ENCODE peak calls at places on chromosome 5, in five cellular contexts. R is esophagus squamous epithelium, J is cardiac muscle cell, G is stomach, S is lower leg skin. M is an unnamed sample.

GRCh38 chr5:62341783-62342475 is 35.9 kb downstream of the KIF2A start:
- DNase-seq in R (no peak), J (no peak), G (no peak), S (no peak), M (no peak)

GRCh38 chr5:40676643-40677333 is 2.9 kb upstream of the PTGER4 start:
- DNase-seq in R (no peak), J (peak; percentile 62), G (no peak), S (no peak), M (no peak)

GRCh38 chr5:28808967-28809810 is 1770.8 kb upstream of the CDH9 start:
- DNase-seq in R (no peak), J (no peak), G (no peak), S (no peak), M (no peak)

GRCh38 chr5:59021286-59021673 is 438.4 kb downstream of the RAB3C start:
- DNase-seq in R (no peak), J (no peak), G (no peak), S (no peak), M (no peak)

GRCh38 chr5:95609711-95610110 is 10.2 kb upstream of the GPR150 start:
- DNase-seq in R (no peak), J (no peak), G (no peak), S (no peak), M (no peak)

GRCh38 chr5:40485021-40485998 is 194.4 kb upstream of the PTGER4 start:
- DNase-seq in R (no peak), J (no peak), G (no peak), S (no peak), M (no peak)

GRCh38 chr5:91111473-91112238 is 271.5 kb downstream of the ARRDC3 start:
- DNase-seq in R (no peak), J (no peak), G (no peak), S (no peak), M (no peak)

GRCh38 chr5:158746979-158747378 is 352.7 kb downstream of the EBF1 start:
- DNase-seq in R (no peak), J (no peak), G (no peak), S (no peak), M (no peak)

GRCh38 chr5:81422671-81423070 is 28.7 kb upstream of the ACOT12 start:
- DNase-seq in R (no peak), J (no peak), G (no peak), S (no peak), M (no peak)

GRCh38 chr5:156178117-156178516 is 148.8 kb upstream of the SGCD start:
- DNase-seq in R (no peak), J (peak; percentile 2), G (no peak), S (no peak), M (no peak)

GRCh38 chr5:112420111-112420864 is 1.2 kb upstream of the EPB41L4A start:
- DNase-seq in R (peak; percentile 22), J (peak; percentile 76), G (peak; percentile 88), S (peak; percentile 74), M (no peak)

GRCh38 chr5:76983468-76983867 is 30.6 kb downstream of the CRHBP start:
- DNase-seq in R (no peak), J (peak; percentile 64), G (no peak), S (no peak), M (no peak)

GRCh38 chr5:76690704-76691469 is 25.0 kb upstream of the F2R start:
- DNase-seq in R (no peak), J (no peak), G (no peak), S (peak; percentile 75), M (no peak)

GRCh38 chr5:127588368-127588767 is 60.5 kb upstream of the CTXN3 start:
- DNase-seq in R (no peak), J (no peak), G (no peak), S (no peak), M (no peak)

GRCh38 chr5:125411163-125412050 is 665.0 kb upstream of the ZNF608 start:
- DNase-seq in R (no peak), J (peak; percentile 75), G (peak; percentile 34), S (no peak), M (no peak)

GRCh38 chr5:11269515-11269914 is 508.5 kb upstream of the DAP start:
- DNase-seq in R (no peak), J (no peak), G (no peak), S (no peak), M (no peak)

GRCh38 chr5:64814073-64814472 is 45.3 kb downstream of the CWC27 start:
- DNase-seq in R (no peak), J (no peak), G (no peak), S (no peak), M (no peak)

GRCh38 chr5:178221203-178221771 is 11.3 kb downstream of the PHYKPL start:
- DNase-seq in R (no peak), J (no peak), G (no peak), S (no peak), M (no peak)

GRCh38 chr5:50730336-50730735 is 63.9 kb downstream of the PARP8 start:
- DNase-seq in R (no peak), J (no peak), G (no peak), S (no peak), M (no peak)

GRCh38 chr5:132410451-132411381 is 41.2 kb downstream of the SLC22A5 start:
- DNase-seq in R (no peak), J (peak; percentile 88), G (peak; percentile 88), S (peak; percentile 59), M (peak; percentile 61)

GRCh38 chr5:73642296-73642695 is 16.3 kb downstream of the ARHGEF28 start:
- DNase-seq in R (no peak), J (no peak), G (no peak), S (no peak), M (no peak)

GRCh38 chr5:39494099-39494498 is 69.3 kb upstream of the DAB2 start:
- DNase-seq in R (no peak), J (peak; percentile 73), G (no peak), S (no peak), M (no peak)

GRCh38 chr5:170809551-170809950 is 26.0 kb downstream of the GABRP start:
- DNase-seq in R (no peak), J (peak; percentile 72), G (peak; percentile 28), S (no peak), M (no peak)

GRCh38 chr5:96649938-96650540 is 12.1 kb upstream of the CAST start:
- DNase-seq in R (no peak), J (no peak), G (no peak), S (no peak), M (no peak)

GRCh38 chr5:124719346-124719967 is 27.0 kb downstream of the ZNF608 start:
- DNase-seq in R (no peak), J (no peak), G (no peak), S (no peak), M (no peak)

GRCh38 chr5:69517763-69518212 is 25.2 kb downstream of the OCLN start:
- DNase-seq in R (no peak), J (peak; percentile 38), G (no peak), S (no peak), M (no peak)

GRCh38 chr5:138032028-138032571 is 779 bp downstream of the FAM13B start:
- DNase-seq in R (peak; percentile 36), J (peak; percentile 58), G (peak; percentile 64), S (peak; percentile 58), M (no peak)

GRCh38 chr5:15683332-15683731 is 183.4 kb downstream of the FBXL7 start:
- DNase-seq in R (no peak), J (peak; percentile 78), G (no peak), S (no peak), M (no peak)
- TF ChIP-seq CTCF in R (no peak), J (peak; percentile 62), G (no peak), S (no peak), M (no peak)

GRCh38 chr5:72587909-72588308 is 80.7 kb upstream of the ZNF366 start:
- DNase-seq in R (no peak), J (peak; percentile 44), G (no peak), S (no peak), M (no peak)

GRCh38 chr5:72586788-72587530 is 79.7 kb upstream of the ZNF366 start:
- DNase-seq in R (no peak), J (peak; percentile 66), G (no peak), S (no peak), M (no peak)

GRCh38 chr5:72584466-72584865 is 77.3 kb upstream of the ZNF366 start:
- DNase-seq in R (no peak), J (peak; percentile 54), G (no peak), S (no peak), M (no peak)
- TF ChIP-seq CTCF in R (no peak), J (no peak), G (no peak), S (no peak), M (no peak)

DNA sequence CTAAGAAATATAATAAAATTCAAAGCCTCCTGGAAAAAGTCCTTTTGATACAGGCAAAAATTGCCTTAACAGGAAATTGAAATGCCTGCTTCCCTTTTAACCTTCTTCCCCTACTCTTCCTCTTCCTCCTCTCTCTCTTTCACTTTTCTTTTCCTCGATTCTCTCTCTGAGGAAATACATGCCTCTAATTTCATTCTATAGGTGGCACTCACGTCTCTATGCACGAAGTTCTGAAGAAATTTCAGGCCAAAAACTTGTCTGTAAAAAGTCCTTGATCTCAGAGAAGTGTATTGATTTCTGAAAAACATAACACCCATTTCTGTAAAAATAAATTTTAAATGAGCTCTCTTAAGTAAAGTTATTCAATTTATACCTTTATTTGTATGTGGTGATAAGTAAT is 371.7 kb upstream of the IRX4 start:
- DNase-seq in R (no peak), J (no peak), G (no peak), S (no peak), M (no peak)
- TF ChIP-seq CTCF in R (no peak), J (no peak), G (no peak), S (no peak), M (no peak)

DNA sequence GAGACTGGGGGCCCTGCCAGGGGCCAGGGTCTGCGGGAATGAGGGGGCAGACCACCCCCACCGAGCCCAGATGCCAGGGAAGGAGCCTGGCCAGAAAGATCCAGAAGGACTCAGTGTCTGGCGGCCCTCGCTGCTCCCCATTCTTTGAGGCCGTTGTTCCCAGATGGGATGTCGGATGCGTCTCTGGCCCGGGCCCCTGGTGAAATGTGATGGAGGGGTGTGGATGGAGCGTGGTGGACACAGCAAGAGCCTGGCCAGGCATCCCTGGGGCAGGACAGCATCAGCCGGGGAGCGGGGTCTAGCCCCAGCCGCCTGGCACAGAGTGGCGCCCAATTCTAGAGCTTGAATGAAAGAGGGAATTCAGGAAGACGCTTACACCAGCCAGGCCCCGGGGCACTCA is 46.2 kb upstream of the NKD2 start:
- DNase-seq in R (no peak), J (no peak), G (no peak), S (no peak), M (no peak)
- TF ChIP-seq CTCF in R (no peak), J (no peak), G (no peak), S (no peak), M (no peak)

DNA sequence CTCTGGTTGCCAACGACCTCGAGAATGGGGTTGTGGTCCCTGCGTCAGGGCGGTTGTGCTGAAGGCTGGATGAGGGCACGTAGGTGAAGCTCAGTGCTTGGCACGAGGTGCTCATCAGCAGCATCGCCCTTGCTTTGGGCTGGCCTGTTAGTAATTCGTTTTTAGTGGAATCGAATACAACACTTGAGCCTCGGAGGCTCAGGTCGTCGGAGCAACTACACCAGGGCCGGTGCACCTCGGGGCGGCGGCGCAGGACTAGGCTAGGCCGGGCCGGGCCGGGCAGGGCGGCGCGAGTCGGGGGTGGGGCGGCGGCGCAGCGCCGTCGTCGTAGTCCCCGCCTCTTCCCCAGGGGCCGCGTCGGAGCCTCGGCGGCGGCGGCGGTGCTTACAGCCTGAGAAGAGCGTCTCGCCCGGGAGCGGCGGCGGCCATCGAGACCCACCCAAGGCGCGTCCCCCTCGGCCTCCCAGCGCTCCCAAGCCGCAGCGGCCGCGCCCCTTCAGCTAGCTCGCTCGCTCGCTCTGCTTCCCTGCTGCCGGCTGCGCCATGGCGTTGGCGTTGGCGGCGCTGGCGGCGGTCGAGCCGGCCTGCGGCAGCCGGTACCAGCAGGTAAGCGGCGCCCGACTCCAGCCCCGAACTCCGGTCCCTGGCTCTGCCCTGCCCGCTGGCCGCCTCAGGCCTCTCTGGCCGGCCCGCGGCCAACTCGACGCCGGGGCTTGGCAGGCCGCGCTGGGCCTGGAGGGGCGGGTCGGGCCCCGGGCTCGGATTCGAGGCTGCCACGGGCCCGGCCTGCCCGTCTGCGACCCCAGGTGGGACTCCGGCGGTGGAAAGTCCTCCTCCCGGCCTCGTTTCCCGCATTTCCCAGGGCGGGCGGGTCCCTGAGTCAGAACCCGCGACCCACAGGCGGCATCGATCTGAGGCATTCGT is at the start of gene NDFIP1:
- DNase-seq in R (peak; percentile 26), J (peak; percentile 88), G (peak; percentile 89), S (peak; percentile 76), M (peak; percentile 79)
- TF ChIP-seq CTCF in R (no peak), J (no peak), G (no peak), S (no peak), M (no peak)

M was measured in CD8-positive, alpha-beta T cell.